ENCODE peak calls at places on chromosomes 11 and 22, in eight cellular contexts. One of them, this sample, is unnamed.

GRCh38 chr11:74926304-74927030 is 22.4 kb downstream of the XRRA1 start:
- DNase-seq in A549: no peak
- DNase-seq in ovary: no peak
- DNase-seq in sigmoid colon: no peak
- DNase-seq in GM12878: no peak
- DNase-seq in transverse colon: no peak
- DNase-seq in IMR-90: peak
- DNase-seq in spleen: no peak
- DNase-seq in this sample: no peak

GRCh38 chr11:55658031-55658573 is 3.9 kb upstream of the OR4C6 start:
- DNase-seq in spleen: no peak
- DNase-seq in A549: no peak
- DNase-seq in sigmoid colon: no peak
- DNase-seq in IMR-90: no peak
- DNase-seq in transverse colon: no peak
- DNase-seq in ovary: no peak
- DNase-seq in GM12878: peak
- DNase-seq in this sample: no peak

GRCh38 chr11:45021692-45022130 is 71.0 kb upstream of the TP53I11 start:
- DNase-seq in spleen: no peak
- DNase-seq in ovary: peak
- DNase-seq in IMR-90: peak
- DNase-seq in A549: no peak
- DNase-seq in sigmoid colon: peak
- DNase-seq in GM12878: no peak
- DNase-seq in transverse colon: peak
- DNase-seq in this sample: no peak

GRCh38 chr11:75170463-75171201 is 19.7 kb downstream of the SLCO2B1 start:
- DNase-seq in ovary: no peak
- DNase-seq in GM12878: no peak
- DNase-seq in A549: no peak
- DNase-seq in IMR-90: no peak
- DNase-seq in transverse colon: no peak
- DNase-seq in sigmoid colon: no peak
- DNase-seq in spleen: no peak
- DNase-seq in this sample: no peak

GRCh38 chr22:40668611-40669390 is 10.5 kb upstream of the MCHR1 start:
- DNase-seq in A549: peak
- DNase-seq in GM12878: no peak
- DNase-seq in spleen: no peak
- DNase-seq in IMR-90: peak
- DNase-seq in transverse colon: no peak
- DNase-seq in sigmoid colon: no peak
- DNase-seq in ovary: no peak
- DNase-seq in this sample: no peak

GRCh38 chr11:13046626-13047570 is 37.8 kb downstream of the RASSF10 start:
- DNase-seq in ovary: no peak
- DNase-seq in A549: no peak
- DNase-seq in sigmoid colon: no peak
- DNase-seq in spleen: no peak
- DNase-seq in transverse colon: no peak
- DNase-seq in IMR-90: no peak
- DNase-seq in GM12878: no peak
- DNase-seq in this sample: no peak

GRCh38 chr22:36753120-36753802 is 22.7 kb downstream of the IFT27 start:
- DNase-seq in GM12878: no peak
- DNase-seq in IMR-90: no peak
- DNase-seq in spleen: no peak
- DNase-seq in A549: no peak
- DNase-seq in transverse colon: peak
- DNase-seq in sigmoid colon: peak
- DNase-seq in ovary: no peak
- DNase-seq in this sample: no peak

GRCh38 chr11:115672412-115672811 is 168.2 kb upstream of the CADM1 start:
- DNase-seq in transverse colon: no peak
- DNase-seq in sigmoid colon: no peak
- DNase-seq in ovary: no peak
- DNase-seq in IMR-90: no peak
- DNase-seq in spleen: no peak
- DNase-seq in A549: no peak
- DNase-seq in GM12878: no peak
- DNase-seq in this sample: no peak

GRCh38 chr22:37053310-37054077 is 2.0 kb downstream of the KCTD17 start:
- DNase-seq in IMR-90: no peak
- DNase-seq in A549: no peak
- DNase-seq in spleen: no peak
- DNase-seq in ovary: no peak
- DNase-seq in GM12878: no peak
- DNase-seq in transverse colon: no peak
- DNase-seq in sigmoid colon: no peak
- DNase-seq in this sample: no peak

GRCh38 chr22:38238519-38239051 is 34.2 kb downstream of the TMEM184B start:
- DNase-seq in A549: no peak
- DNase-seq in sigmoid colon: peak
- DNase-seq in transverse colon: no peak
- DNase-seq in GM12878: no peak
- DNase-seq in spleen: no peak
- DNase-seq in IMR-90: peak
- DNase-seq in ovary: no peak
- DNase-seq in this sample: no peak

GRCh38 chr11:29527391-29527936 is 489.4 kb downstream of the KCNA4 start:
- DNase-seq in spleen: no peak
- DNase-seq in A549: peak
- DNase-seq in sigmoid colon: no peak
- DNase-seq in ovary: no peak
- DNase-seq in IMR-90: peak
- DNase-seq in transverse colon: no peak
- DNase-seq in GM12878: no peak
- DNase-seq in this sample: no peak

GRCh38 chr11:121091492-121092179 is 9.4 kb upstream of the TECTA start:
- DNase-seq in spleen: no peak
- DNase-seq in ovary: no peak
- DNase-seq in GM12878: no peak
- DNase-seq in sigmoid colon: no peak
- DNase-seq in A549: no peak
- DNase-seq in IMR-90: no peak
- DNase-seq in transverse colon: no peak
- DNase-seq in this sample: no peak

GRCh38 chr11:70680781-70681281 is 282.5 kb downstream of the CTTN start:
- DNase-seq in A549: no peak
- DNase-seq in ovary: no peak
- DNase-seq in GM12878: no peak
- DNase-seq in transverse colon: no peak
- DNase-seq in IMR-90: no peak
- DNase-seq in sigmoid colon: no peak
- DNase-seq in spleen: peak
- DNase-seq in this sample: no peak

GRCh38 chr11:92166335-92166734 is 58.3 kb upstream of the FAT3 start:
- DNase-seq in A549: no peak
- DNase-seq in spleen: no peak
- DNase-seq in GM12878: no peak
- DNase-seq in ovary: no peak
- DNase-seq in transverse colon: no peak
- DNase-seq in sigmoid colon: no peak
- DNase-seq in IMR-90: no peak
- DNase-seq in this sample: no peak

GRCh38 chr11:4093519-4094347 is 866 bp upstream of the RRM1 start:
- DNase-seq in IMR-90: no peak
- DNase-seq in ovary: no peak
- DNase-seq in transverse colon: no peak
- DNase-seq in A549: peak
- DNase-seq in spleen: no peak
- DNase-seq in GM12878: no peak
- DNase-seq in sigmoid colon: no peak
- DNase-seq in this sample: no peak

GRCh38 chr11:92739020-92739419 is 230.4 kb upstream of the MTNR1B start:
- DNase-seq in IMR-90: peak
- DNase-seq in GM12878: no peak
- DNase-seq in transverse colon: no peak
- DNase-seq in sigmoid colon: no peak
- DNase-seq in spleen: no peak
- DNase-seq in ovary: no peak
- DNase-seq in A549: no peak
- DNase-seq in this sample: no peak

GRCh38 chr22:44999687-45000086 is 10.1 kb downstream of the PHF21B start:
- DNase-seq in A549: no peak
- DNase-seq in IMR-90: no peak
- DNase-seq in sigmoid colon: no peak
- DNase-seq in GM12878: no peak
- DNase-seq in ovary: no peak
- DNase-seq in spleen: no peak
- DNase-seq in transverse colon: no peak
- DNase-seq in this sample: no peak

GRCh38 chr11:128720522-128720985 is 26.7 kb downstream of the FLI1 start:
- DNase-seq in A549: no peak
- DNase-seq in transverse colon: peak
- DNase-seq in sigmoid colon: no peak
- DNase-seq in spleen: peak
- DNase-seq in IMR-90: no peak
- DNase-seq in GM12878: no peak
- DNase-seq in ovary: no peak
- DNase-seq in this sample: no peak

GRCh38 chr11:74678041-74678440 is 53.2 kb downstream of the CHRDL2 start:
- DNase-seq in ovary: peak
- DNase-seq in A549: no peak
- DNase-seq in IMR-90: no peak
- DNase-seq in transverse colon: no peak
- DNase-seq in spleen: peak
- DNase-seq in GM12878: no peak
- DNase-seq in sigmoid colon: no peak
- DNase-seq in this sample: no peak

GRCh38 chr22:21044931-21045584 is 688 bp upstream of the LRRC74B start:
- DNase-seq in ovary: no peak
- DNase-seq in sigmoid colon: no peak
- DNase-seq in A549: no peak
- DNase-seq in GM12878: no peak
- DNase-seq in transverse colon: no peak
- DNase-seq in spleen: peak
- DNase-seq in IMR-90: peak
- DNase-seq in this sample: no peak
- H3K27ac ChIP-seq in ovary: no peak
- H3K27ac ChIP-seq in sigmoid colon: peak
- H3K27ac ChIP-seq in A549: peak
- H3K27ac ChIP-seq in GM12878: no peak
- H3K27ac ChIP-seq in transverse colon: peak
- H3K27ac ChIP-seq in spleen: peak
- H3K27ac ChIP-seq in IMR-90: peak
- H3K27ac ChIP-seq in this sample: peak

DNA sequence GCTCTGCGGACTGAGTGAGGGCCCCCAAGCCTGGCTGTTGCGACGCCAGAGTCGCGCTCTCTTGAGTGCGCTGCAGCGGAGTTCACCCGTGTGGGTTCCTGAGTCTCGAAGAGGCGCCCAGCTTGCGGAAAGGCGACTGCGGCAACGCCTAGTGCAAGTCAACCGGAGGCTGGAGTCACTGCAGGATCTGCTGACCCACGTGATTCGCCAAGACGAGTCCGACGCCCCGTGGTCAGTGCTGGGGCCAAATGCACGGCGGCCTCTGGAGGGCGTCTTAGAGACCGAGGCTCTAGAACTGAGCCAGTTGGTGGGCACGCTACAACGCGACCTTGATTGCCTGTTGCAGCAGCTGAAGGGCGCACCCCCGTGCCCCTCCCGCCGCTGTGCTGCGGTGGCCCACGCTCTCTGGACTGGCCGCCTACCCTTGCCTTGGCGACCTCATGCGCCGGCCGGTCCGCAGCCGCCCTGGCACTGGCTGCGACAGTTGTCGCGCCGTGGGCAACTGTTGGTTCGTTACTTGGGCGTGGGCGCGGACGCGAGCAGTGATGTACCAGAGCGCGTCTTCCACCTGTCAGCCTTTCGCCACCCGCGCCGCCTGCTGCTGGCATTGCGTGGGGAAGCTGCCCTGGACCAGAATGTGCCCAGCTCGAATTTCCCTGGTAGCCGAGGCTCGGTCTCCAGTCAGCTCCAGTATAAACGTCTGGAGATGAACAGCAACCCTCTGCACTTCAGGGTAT is 32.6 kb downstream of the RRP8 start:
- DNase-seq in GM12878: no peak
- DNase-seq in sigmoid colon: no peak
- DNase-seq in transverse colon: no peak
- DNase-seq in ovary: no peak
- DNase-seq in IMR-90: no peak
- DNase-seq in A549: no peak
- DNase-seq in spleen: no peak
- DNase-seq in this sample: no peak
- TF ChIP-seq POLR2A in GM12878: peak
- TF ChIP-seq POLR2A in sigmoid colon: no peak
- TF ChIP-seq POLR2A in transverse colon: no peak
- TF ChIP-seq POLR2A in ovary: no peak
- TF ChIP-seq POLR2A in IMR-90: no peak
- TF ChIP-seq POLR2A in A549: no peak
- TF ChIP-seq POLR2A in spleen: no peak
- TF ChIP-seq POLR2A in this sample: no peak

DNA sequence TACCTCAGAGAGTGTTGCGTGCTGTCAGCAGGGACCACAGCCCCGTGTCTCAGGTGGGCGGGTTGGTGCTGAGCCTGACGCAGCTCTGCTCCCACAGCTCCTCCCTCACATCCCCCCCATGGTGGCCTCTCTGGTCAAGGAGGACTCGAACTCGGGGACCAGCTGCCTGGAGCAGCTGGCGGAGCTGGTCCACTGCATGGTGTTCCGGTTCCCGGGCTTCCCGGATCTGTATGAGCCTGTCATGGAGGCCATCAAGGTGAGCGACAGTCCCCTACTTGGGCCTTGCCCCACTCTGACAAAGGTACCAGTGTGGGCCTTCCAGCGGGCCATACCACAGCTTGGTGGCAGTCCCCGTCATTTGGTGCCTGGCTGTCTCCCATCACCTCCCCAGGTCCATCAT is 11.8 kb downstream of the USP35 start:
- DNase-seq in sigmoid colon: no peak
- DNase-seq in IMR-90: no peak
- DNase-seq in GM12878: no peak
- DNase-seq in ovary: no peak
- DNase-seq in transverse colon: no peak
- DNase-seq in A549: no peak
- DNase-seq in spleen: peak
- DNase-seq in this sample: no peak
- TF ChIP-seq CTCF in sigmoid colon: no peak
- TF ChIP-seq CTCF in IMR-90: no peak
- TF ChIP-seq CTCF in GM12878: no peak
- TF ChIP-seq CTCF in ovary: no peak
- TF ChIP-seq CTCF in transverse colon: no peak
- TF ChIP-seq CTCF in A549: no peak
- TF ChIP-seq CTCF in spleen: no peak
- TF ChIP-seq CTCF in this sample: no peak

GRCh38 chr11:2088746-2089535 is 50.2 kb downstream of the IGF2 start:
- DNase-seq in A549: peak
- DNase-seq in transverse colon: no peak
- DNase-seq in spleen: no peak
- DNase-seq in GM12878: no peak
- DNase-seq in IMR-90: no peak
- DNase-seq in ovary: no peak
- DNase-seq in sigmoid colon: peak
- DNase-seq in this sample: no peak
- H3K27ac ChIP-seq in A549: no peak
- H3K27ac ChIP-seq in transverse colon: no peak
- H3K27ac ChIP-seq in spleen: no peak
- H3K27ac ChIP-seq in GM12878: no peak
- H3K27ac ChIP-seq in IMR-90: no peak
- H3K27ac ChIP-seq in ovary: no peak
- H3K27ac ChIP-seq in sigmoid colon: no peak
- H3K27ac ChIP-seq in this sample: no peak